ENCODE peak calls at places on chromosomes 5 and 9, in seven cellular contexts. U, G, W, E, S, A and B are unnamed samples.

GRCh38 chr5:14428302-14429081 is 153.1 kb upstream of the OTULINL start:
- DNase-seq in U (peak; percentile 82), G (no peak), W (peak; percentile 60), E (no peak), S (no peak), A (peak; percentile 45), B (no peak)

GRCh38 chr5:142186821-142187594 is 78.4 kb downstream of the NDFIP1 start:
- DNase-seq in U (no peak), G (no peak), W (peak; percentile 48), E (no peak), S (no peak), A (no peak), B (no peak)

GRCh38 chr5:52961238-52961637 is 27.9 kb upstream of the ITGA2 start:
- DNase-seq in U (peak; percentile 88), G (no peak), W (no peak), E (no peak), S (no peak), A (no peak), B (no peak)

GRCh38 chr5:143506881-143507552 is 103.5 kb upstream of the NR3C1 start:
- DNase-seq in U (no peak), G (peak; percentile 84), W (peak; percentile 94), E (peak; percentile 48), S (no peak), A (peak; percentile 95), B (peak; percentile 62)

GRCh38 chr5:153903321-153903720 is 135.4 kb downstream of the FAM114A2 start:
- DNase-seq in U (no peak), G (no peak), W (no peak), E (no peak), S (no peak), A (no peak), B (no peak)

GRCh38 chr9:75238311-75238976 is 150.1 kb downstream of the OSTF1 start:
- DNase-seq in U (peak; percentile 16), G (peak; percentile 16), W (peak; percentile 80), E (peak; percentile 66), S (peak; percentile 11), A (peak; percentile 83), B (peak; percentile 46)

GRCh38 chr5:56375011-56375410 is 141.9 kb upstream of the ANKRD55 start:
- DNase-seq in U (peak; percentile 65), G (no peak), W (no peak), E (no peak), S (no peak), A (no peak), B (no peak)

GRCh38 chr9:130111805-130112204 is 58.1 kb downstream of the GPR107 start:
- DNase-seq in U (peak; percentile 49), G (no peak), W (no peak), E (no peak), S (no peak), A (no peak), B (no peak)

GRCh38 chr5:37777472-37778135 is 62.2 kb downstream of the GDNF start:
- DNase-seq in U (no peak), G (peak; percentile 29), W (no peak), E (no peak), S (no peak), A (peak; percentile 46), B (no peak)

GRCh38 chr5:150640311-150641005 is at the start of gene SYNPO:
- DNase-seq in U (no peak), G (peak; percentile 93), W (peak; percentile 94), E (peak; percentile 64), S (no peak), A (peak; percentile 99), B (peak; percentile 56)

GRCh38 chr5:90408571-90409317 is 812 bp downstream of the CETN3 start:
- DNase-seq in U (no peak), G (no peak), W (peak; percentile 63), E (peak; percentile 5), S (peak; percentile 12), A (no peak), B (no peak)

GRCh38 chr5:19886123-19886921 is 101.7 kb downstream of the CDH18 start:
- DNase-seq in U (no peak), G (peak; percentile 35), W (peak; percentile 54), E (no peak), S (no peak), A (peak; percentile 50), B (peak; percentile 32)

GRCh38 chr5:74919487-74919886 is 53.3 kb upstream of the FAM169A start:
- DNase-seq in U (no peak), G (peak; percentile 42), W (peak; percentile 63), E (peak; percentile 60), S (peak; percentile 30), A (peak; percentile 76), B (peak; percentile 59)

GRCh38 chr5:17037751-17038150 is 101.7 kb upstream of the MYO10 start:
- DNase-seq in U (no peak), G (no peak), W (peak; percentile 33), E (no peak), S (no peak), A (peak; percentile 65), B (no peak)

GRCh38 chr5:62144395-62145022 is 161.5 kb upstream of the KIF2A start:
- DNase-seq in U (peak; percentile 59), G (peak; percentile 16), W (peak; percentile 71), E (no peak), S (no peak), A (no peak), B (no peak)

GRCh38 chr5:157303667-157304327 is 37.9 kb downstream of the CYFIP2 start:
- DNase-seq in U (no peak), G (no peak), W (peak; percentile 57), E (no peak), S (no peak), A (no peak), B (no peak)

GRCh38 chr5:143442398-143442797 is 38.9 kb upstream of the NR3C1 start:
- DNase-seq in U (no peak), G (peak; percentile 41), W (no peak), E (no peak), S (no peak), A (peak; percentile 25), B (no peak)

GRCh38 chr5:155480731-155481131 is 467.2 kb downstream of the KIF4B start:
- DNase-seq in U (no peak), G (no peak), W (no peak), E (no peak), S (no peak), A (no peak), B (no peak)

GRCh38 chr9:34603610-34604231 is 8.2 kb downstream of the RPP25L start:
- DNase-seq in U (peak; percentile 67), G (peak; percentile 46), W (peak; percentile 84), E (peak; percentile 65), S (peak; percentile 86), A (peak; percentile 79), B (peak; percentile 76)

GRCh38 chr5:169583424-169584215 is at the start of gene SPDL1:
- DNase-seq in U (peak; percentile 80), G (peak; percentile 94), W (peak; percentile 97), E (peak; percentile 97), S (peak; percentile 96), A (peak; percentile 98), B (peak; percentile 91)